ENCODE peak calls at places on chromosomes 5 and 9, in four cellular contexts. M is adrenal gland, C is astrocyte of the cerebellum, H is endodermal cell. U is an unnamed sample.

GRCh38 chr9:5577225-5577624 is 51.7 kb upstream of the RIC1 start:
- DNase-seq in M (no peak), C (no peak), H (no peak), U (no peak)

GRCh38 chr9:134544388-134545212 is 97.0 kb upstream of the COL5A1 start:
- DNase-seq in M (peak; percentile 8), C (no peak), H (peak; percentile 91), U (no peak)

GRCh38 chr5:65062684-65063083 is 294.0 kb downstream of the CWC27 start:
- DNase-seq in M (peak; percentile 55), C (peak; percentile 23), H (no peak), U (peak; percentile 67)

GRCh38 chr5:574906-575305 is 37.2 kb upstream of the CEP72 start:
- DNase-seq in M (no peak), C (no peak), H (no peak), U (no peak)

GRCh38 chr5:63596254-63596653 is 366.0 kb downstream of the HTR1A start:
- DNase-seq in M (no peak), C (no peak), H (no peak), U (no peak)

GRCh38 chr5:8844847-8845246 is 701.0 kb downstream of the SEMA5A start:
- DNase-seq in M (no peak), C (no peak), H (no peak), U (no peak)

GRCh38 chr9:8539681-8540197 is 740.2 kb upstream of the DMAC1 start:
- DNase-seq in M (no peak), C (no peak), H (no peak), U (no peak)

GRCh38 chr5:1885777-1886633 is 3.3 kb upstream of the IRX4 start:
- DNase-seq in M (no peak), C (no peak), H (peak; percentile 73), U (no peak)

GRCh38 chr5:138180183-138180782 is 1.4 kb downstream of the KIF20A start:
- DNase-seq in M (no peak), C (peak; percentile 20), H (no peak), U (peak; percentile 36)

GRCh38 chr5:140109050-140109817 is 4.7 kb upstream of the PURA start:
- DNase-seq in M (peak; percentile 50), C (no peak), H (no peak), U (no peak)

GRCh38 chr5:54874337-54875021 is 110.9 kb downstream of the ESM1 start:
- DNase-seq in M (peak; percentile 12), C (no peak), H (no peak), U (no peak)

GRCh38 chr5:130963798-130964197 is 201.3 kb downstream of the HINT1 start:
- DNase-seq in M (no peak), C (no peak), H (no peak), U (no peak)

GRCh38 chr5:132469380-132470372 is 20.9 kb downstream of the IRF1 start:
- DNase-seq in M (no peak), C (no peak), H (no peak), U (no peak)

GRCh38 chr5:136018814-136019777 is 9.7 kb upstream of the TGFBI start:
- DNase-seq in M (no peak), C (peak; percentile 99), H (peak; percentile 34), U (no peak)

GRCh38 chr9:125633116-125633743 is 73.8 kb downstream of the MAPKAP1 start:
- DNase-seq in M (peak; percentile 30), C (no peak), H (no peak), U (no peak)

DNA sequence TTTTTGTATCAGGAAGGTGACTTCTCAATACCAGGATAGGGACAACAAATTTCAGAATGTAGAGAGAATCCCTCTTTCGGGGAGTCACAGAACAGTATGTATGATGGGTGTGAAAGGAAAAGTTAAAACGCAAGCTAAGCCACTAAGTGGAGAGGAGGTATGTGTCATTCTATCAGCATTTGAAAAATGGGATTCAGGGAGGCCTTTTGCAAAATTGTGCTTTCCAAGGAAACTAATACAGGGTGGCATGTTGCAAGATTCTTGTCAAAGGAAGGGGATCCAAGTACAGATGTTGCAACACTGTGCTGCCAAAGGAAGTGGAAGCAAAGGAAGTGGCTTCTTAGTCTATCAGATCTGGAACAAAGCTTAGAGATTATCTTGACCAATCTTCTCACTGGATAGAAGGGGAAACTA is 12.6 kb upstream of the TNIP1 start:
- DNase-seq in M (peak; percentile 62), C (peak; percentile 61), H (no peak), U (peak; percentile 96)
- TF ChIP-seq CTCF in M (no peak), C (peak; percentile 32), H (no peak), U (peak; percentile 22)

GRCh38 chr5:177508217-177508611 is 1.4 kb downstream of the DOK3 start:
- DNase-seq in M (no peak), C (no peak), H (no peak), U (no peak)

GRCh38 chr5:177507596-177508216 is 1.9 kb downstream of the DOK3 start:
- DNase-seq in M (no peak), C (no peak), H (no peak), U (no peak)

GRCh38 chr5:177509361-177509951 is at the start of gene DOK3:
- DNase-seq in M (peak; percentile 43), C (no peak), H (no peak), U (no peak)

GRCh38 chr5:177509991-177510566 is 453 bp upstream of the DOK3 start:
- DNase-seq in M (no peak), C (no peak), H (no peak), U (no peak)

GRCh38 chr5:177508837-177509236 is 789 bp downstream of the DOK3 start:
- DNase-seq in M (no peak), C (no peak), H (no peak), U (no peak)
- H3K4me3 ChIP-seq in M (no peak overlapping the region), C (no peak overlapping the region), H (no peak overlapping the region), U (no peak overlapping the region)

GRCh38 chr5:179187229-179187678 is 127.1 kb downstream of the ZNF354C start:
- DNase-seq in M (no peak), C (no peak), H (peak; percentile 86), U (no peak)
- TF ChIP-seq CTCF in M (no peak), C (peak; percentile 29), H (peak; percentile 73), U (no peak)

DNA sequence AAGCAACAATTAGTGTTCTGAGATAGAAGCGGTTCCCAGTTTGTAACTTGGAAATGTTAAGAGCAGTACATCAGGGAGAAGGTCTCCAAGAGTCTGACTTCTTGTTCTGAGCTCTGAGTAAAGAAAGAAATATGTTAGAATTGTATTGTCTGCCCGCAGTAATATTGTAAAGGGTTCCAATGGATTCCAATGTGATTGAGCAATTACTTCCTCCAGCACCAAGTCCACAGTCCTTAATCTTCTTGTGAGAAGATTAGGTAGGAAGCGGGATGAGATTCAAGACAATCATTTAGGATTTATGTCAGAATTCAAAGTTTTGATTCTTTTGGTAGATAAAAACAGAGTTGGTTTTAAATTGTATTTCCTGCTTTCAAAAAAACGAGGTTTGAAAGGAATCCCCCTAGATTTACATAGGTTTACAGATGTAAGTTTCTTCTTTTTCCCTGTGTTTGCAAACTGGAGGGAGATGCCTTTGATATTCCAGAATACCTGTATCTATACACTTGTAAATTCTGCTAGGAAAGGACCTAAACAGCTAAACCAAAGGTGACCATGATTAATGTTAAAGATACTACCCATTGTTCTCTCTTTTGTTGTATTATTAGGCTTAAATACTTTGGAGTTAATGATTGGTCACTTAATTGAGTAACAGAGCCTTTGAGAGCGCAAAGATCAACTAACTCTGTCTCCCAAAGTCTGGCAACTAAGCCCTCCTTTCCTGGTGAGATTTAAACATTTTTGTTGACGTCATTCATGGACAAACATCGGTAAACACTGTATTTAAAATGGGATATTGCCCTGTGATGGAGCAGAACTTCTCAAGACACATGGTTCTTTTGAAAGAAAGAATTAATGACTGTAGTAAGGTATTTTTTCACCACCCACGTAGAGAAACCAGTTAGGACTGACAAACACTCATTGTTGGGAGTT is 4.3 kb downstream of the VCAN start:
- DNase-seq in M (no peak), C (peak; percentile 86), H (no peak), U (peak; percentile 82)
- H3K4me3 ChIP-seq in M (no peak overlapping the region), C (peak overlapping the region; percentile 80), H (peak overlapping the region; percentile 90), U (peak overlapping the region; percentile 69)